ENCODE peak calls at places on chromosomes 4 and X, in four cellular contexts. M is NCI-H2081; V is ovary; F is stimulated activated CD4-positive, alpha-beta T cell treated with anti-CD3 and anti-CD28 coated beads, Interleukin-4, amount 100 ng/mL, for 1 hour. X is an unnamed sample.
A peak's percentile ranks its signal among the peaks of the same experiment; 100 is the strongest.

GRCh38 chrX:12304261-12304660 is 166.0 kb downstream of the FRMPD4 start:
- DNase-seq in M (no peak), V (no peak), F (no peak), X (no peak)

GRCh38 chrX:14702145-14702544 is 170.7 kb downstream of the FANCB start:
- DNase-seq in M (no peak), V (no peak), F (no peak), X (no peak)

GRCh38 chr4:134471569-134471968 is 270.0 kb upstream of the PABPC4L start:
- DNase-seq in M (no peak), V (no peak), F (no peak), X (no peak)

GRCh38 chr4:113147498-113148231 is 98.2 kb downstream of the ANK2 start:
- DNase-seq in M (no peak), V (no peak), F (no peak), X (no peak)

GRCh38 chr4:71229477-71230257 is 109.2 kb upstream of the SLC4A4 start:
- DNase-seq in M (peak; percentile 31), V (no peak), F (no peak), X (peak; percentile 5)

GRCh38 chrX:20412871-20413486 is 146.3 kb upstream of the RPS6KA3 start:
- DNase-seq in M (no peak), V (no peak), F (peak; percentile 13), X (no peak)

GRCh38 chr4:76002176-76002575 is 5.1 kb downstream of the CXCL9 start:
- DNase-seq in M (no peak), V (no peak), F (no peak), X (no peak)

GRCh38 chrX:1327651-1328304 is 8.8 kb upstream of the IL3RA start:
- DNase-seq in M (no peak), V (no peak), F (no peak), X (no peak)

GRCh38 chrX:153874366-153875125 is 11.4 kb downstream of the L1CAM start:
- DNase-seq in M (no peak), V (no peak), F (no peak), X (no peak)

X was measured in DMS 273 treated with DMSO at 0.1 percent for 48 hours.